ENCODE peak calls at places on chromosomes 7 and 10, in five cellular contexts. W, B, U, Q and V are unnamed samples.
A peak's percentile ranks its signal among the peaks of the same experiment; 100 is the strongest.

GRCh38 chr10:640673-641045 is 48.8 kb downstream of the DIP2C start:
- DNase-seq in W (peak; percentile 33), B (no peak), U (no peak), Q (no peak), V (no peak)

GRCh38 chr10:12697741-12698140 is 303.8 kb downstream of the CCDC3 start:
- DNase-seq in W (no peak), B (no peak), U (no peak), Q (no peak), V (no peak)

GRCh38 chr10:44930904-44931620 is 19.9 kb downstream of the TMEM72 start:
- DNase-seq in W (peak; percentile 34), B (peak; percentile 12), U (no peak), Q (no peak), V (no peak)

GRCh38 chr7:156751319-156751718 is 110.7 kb downstream of the RNF32 start:
- DNase-seq in W (no peak), B (peak; percentile 52), U (peak; percentile 73), Q (peak; percentile 82), V (peak; percentile 17)

GRCh38 chr7:46189255-46189790 is 268.3 kb upstream of the IGFBP3 start:
- DNase-seq in W (no peak), B (no peak), U (no peak), Q (peak; percentile 8), V (no peak)

GRCh38 chr10:77027576-77027975 is 610.0 kb downstream of the KCNMA1 start:
- DNase-seq in W (no peak), B (no peak), U (no peak), Q (no peak), V (no peak)

GRCh38 chr7:46759711-46760480 is 822.0 kb downstream of the TNS3 start:
- DNase-seq in W (no peak), B (no peak), U (no peak), Q (peak; percentile 51), V (no peak)

GRCh38 chr10:99391346-99391745 is 39.1 kb downstream of the GOT1 start:
- DNase-seq in W (no peak), B (no peak), U (no peak), Q (no peak), V (no peak)

GRCh38 chr10:99532687-99533495 is at the start of gene NKX2-3:
- DNase-seq in W (no peak), B (no peak), U (no peak), Q (peak; percentile 32), V (no peak)

GRCh38 chr7:152615052-152615741 is 60.7 kb downstream of the XRCC2 start:
- DNase-seq in W (no peak), B (no peak), U (no peak), Q (no peak), V (no peak)

GRCh38 chr10:43344051-43344450 is 27.4 kb upstream of the FXYD4 start:
- DNase-seq in W (no peak), B (peak; percentile 31), U (no peak), Q (no peak), V (no peak)

GRCh38 chr7:51340029-51340838 is 23.6 kb upstream of the COBL start:
- DNase-seq in W (no peak), B (no peak), U (no peak), Q (no peak), V (no peak)

GRCh38 chr7:12564996-12565764 is 5.3 kb upstream of the SCIN start:
- DNase-seq in W (no peak), B (no peak), U (no peak), Q (no peak), V (no peak)

GRCh38 chr10:62850646-62851045 is 34.5 kb upstream of the EGR2 start:
- DNase-seq in W (no peak), B (no peak), U (no peak), Q (no peak), V (no peak)

GRCh38 chr10:84156768-84157167 is 16.8 kb upstream of the GPR15LG start:
- DNase-seq in W (no peak), B (no peak), U (no peak), Q (peak; percentile 12), V (no peak)

GRCh38 chr7:47647213-47647985 is 65.5 kb upstream of the TNS3 start:
- DNase-seq in W (no peak), B (no peak), U (no peak), Q (no peak), V (no peak)

GRCh38 chr7:55556492-55556891 is 15.8 kb downstream of the VOPP1 start:
- DNase-seq in W (no peak), B (no peak), U (no peak), Q (no peak), V (no peak)

GRCh38 chr7:127802845-127803244 is 150.9 kb downstream of the SND1 start:
- DNase-seq in W (no peak), B (no peak), U (no peak), Q (no peak), V (no peak)

GRCh38 chr7:120394595-120394994 is 121.6 kb downstream of the KCND2 start:
- DNase-seq in W (no peak), B (no peak), U (no peak), Q (no peak), V (no peak)

GRCh38 chr10:93334901-93335312 is 147.2 kb downstream of the MYOF start:
- DNase-seq in W (no peak), B (no peak), U (no peak), Q (no peak), V (peak; percentile 73)

GRCh38 chr10:107984149-107984548 is 819.6 kb upstream of the SORCS1 start:
- DNase-seq in W (no peak), B (no peak), U (no peak), Q (no peak), V (no peak)

GRCh38 chr10:121041906-121042305 is 190.7 kb downstream of the WDR11 start:
- DNase-seq in W (no peak), B (no peak), U (no peak), Q (no peak), V (no peak)

GRCh38 chr10:31886885-31887284 is 41.7 kb downstream of the ARHGAP12 start:
- DNase-seq in W (no peak), B (no peak), U (no peak), Q (peak; percentile 36), V (no peak)

GRCh38 chr7:156735861-156736260 is 95.3 kb downstream of the RNF32 start:
- DNase-seq in W (no peak), B (no peak), U (no peak), Q (peak; percentile 14), V (no peak)

GRCh38 chr7:24869572-24869971 is 110.4 kb downstream of the OSBPL3 start:
- DNase-seq in W (no peak), B (no peak), U (no peak), Q (no peak), V (no peak)

GRCh38 chr10:31034041-31034918 is 2.6 kb upstream of the ZNF438 start:
- DNase-seq in W (no peak), B (no peak), U (peak; percentile 92), Q (peak; percentile 97), V (peak; percentile 87)

GRCh38 chr7:116356979-116357378 is 142.6 kb upstream of the CAV2 start:
- DNase-seq in W (no peak), B (no peak), U (no peak), Q (peak; percentile 21), V (no peak)

GRCh38 chr7:135710417-135711138 is 17.4 kb downstream of the SLC13A4 start:
- DNase-seq in W (no peak), B (no peak), U (no peak), Q (no peak), V (no peak)
- TF ChIP-seq CTCF in W (peak; percentile 43), B (no peak), U (peak; percentile 48), Q (peak; percentile 51), V (peak; percentile 65)

DNA sequence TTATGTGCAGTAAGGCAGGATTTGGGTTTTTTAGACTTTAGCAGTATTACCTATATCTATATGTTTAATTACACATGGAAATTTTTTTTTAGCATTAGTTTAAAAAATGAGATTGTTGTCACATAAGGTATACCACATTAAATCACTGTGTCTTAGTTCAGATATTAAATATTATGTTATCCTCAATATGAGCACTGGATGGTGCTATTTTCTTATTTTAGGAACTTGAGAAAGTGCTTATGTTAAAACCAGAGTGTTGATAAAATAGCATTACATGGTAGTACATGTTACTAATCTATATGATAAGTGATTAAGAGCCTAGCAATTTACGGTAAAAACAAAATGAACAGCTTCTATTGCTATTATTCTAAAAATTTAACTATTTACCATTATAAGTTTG is 28.8 kb downstream of the MIOS start:
- DNase-seq in W (no peak), B (no peak), U (no peak), Q (peak; percentile 60), V (no peak)
- TF ChIP-seq CTCF in W (peak; percentile 26), B (peak; percentile 64), U (peak; percentile 43), Q (peak; percentile 9), V (peak; percentile 15)

DNA sequence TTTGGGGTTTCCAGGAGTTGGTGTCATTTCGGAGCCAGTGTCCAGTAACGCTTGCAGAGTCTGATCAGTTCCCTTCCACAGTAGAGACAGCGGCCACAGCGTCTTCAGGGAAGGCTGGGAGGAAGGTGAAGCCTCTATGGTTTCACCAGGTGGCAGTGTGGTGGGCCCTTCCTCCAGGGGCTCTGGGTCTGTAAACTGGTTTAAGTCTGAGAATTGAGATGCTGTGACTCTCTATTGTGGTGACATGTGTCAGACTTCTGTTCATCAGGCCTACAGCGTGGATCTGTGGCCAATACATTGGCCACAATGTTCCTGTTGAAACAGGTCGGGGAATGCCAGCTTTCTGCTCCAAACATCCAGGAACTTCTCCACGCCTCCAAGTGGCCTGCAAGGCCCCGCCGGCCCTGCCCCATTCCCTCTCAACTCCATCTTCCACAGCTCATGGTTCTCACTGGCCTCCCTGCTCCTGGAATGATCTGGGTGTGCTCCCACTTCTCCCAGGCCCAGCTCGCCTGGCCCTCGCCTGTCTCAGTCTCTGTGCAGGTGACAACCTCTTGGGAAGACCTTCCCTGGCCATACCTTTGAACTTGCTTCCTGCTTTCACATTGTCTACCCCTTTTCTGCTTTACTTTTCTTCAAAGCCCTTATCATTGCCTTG is 124.5 kb upstream of the FAM20C start:
- DNase-seq in W (no peak), B (no peak), U (no peak), Q (no peak), V (no peak)
- TF ChIP-seq CTCF in W (no peak), B (no peak), U (no peak), Q (no peak), V (no peak)

GRCh38 chr10:133316266-133316665 is 7.6 kb downstream of the ZNF511 start:
- DNase-seq in W (no peak), B (no peak), U (no peak), Q (no peak), V (no peak)

GRCh38 chr10:133316732-133317131 is 8.0 kb downstream of the ZNF511 start:
- DNase-seq in W (no peak), B (no peak), U (no peak), Q (no peak), V (no peak)

GRCh38 chr10:133314911-133315310 is 6.2 kb downstream of the ZNF511 start:
- DNase-seq in W (no peak), B (no peak), U (no peak), Q (no peak), V (no peak)

GRCh38 chr10:133315847-133316246 is 7.1 kb downstream of the ZNF511 start:
- DNase-seq in W (no peak), B (no peak), U (no peak), Q (no peak), V (no peak)

DNA sequence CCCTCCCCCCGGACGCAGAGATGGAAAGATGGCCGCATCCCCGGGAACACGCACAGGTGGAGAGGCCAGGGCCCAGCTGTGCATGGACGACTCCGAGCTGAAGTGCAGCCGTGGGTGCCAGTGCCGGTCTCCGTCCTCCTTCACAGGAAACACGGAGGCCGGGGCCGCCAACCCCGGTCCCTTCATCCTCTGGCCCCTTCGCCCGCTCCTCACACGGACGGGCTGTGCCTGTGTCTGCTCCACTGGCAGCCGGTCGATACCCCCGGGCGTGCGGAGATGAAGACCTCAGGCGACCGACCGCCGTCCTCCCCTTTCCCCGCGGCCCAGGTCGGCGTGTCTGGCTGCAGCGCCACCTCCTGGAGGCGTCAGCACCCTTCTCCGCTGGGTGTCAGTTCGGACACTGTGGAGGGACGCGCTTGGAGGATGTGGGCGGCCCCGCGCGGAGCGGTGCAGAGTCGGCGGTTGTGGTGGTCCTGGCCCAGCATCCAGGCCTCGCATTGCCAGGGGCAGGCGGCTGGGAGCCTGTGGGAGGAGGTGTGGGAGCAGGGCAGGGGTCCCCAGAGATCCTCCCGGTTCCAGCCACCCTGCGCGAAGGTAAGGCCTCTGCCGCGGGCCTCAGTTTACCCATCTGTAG is 9.9 kb downstream of the ZNF511 start:
- DNase-seq in W (no peak), B (peak; percentile 55), U (no peak), Q (peak; percentile 47), V (no peak)
- TF ChIP-seq CTCF in W (peak; percentile 38), B (peak; percentile 72), U (peak; percentile 79), Q (peak; percentile 72), V (peak; percentile 93)